ENCODE peak calls at places on chromosome 19, in eight cellular contexts. One of them, this sample, is unnamed.

GRCh38 chr19:54653181-54653809 is 9.5 kb upstream of the LILRB4 start:
- DNase-seq in right cardiac atrium: no peak
- DNase-seq in stimulated activated CD4-positive, alpha-beta T cell treated with anti-CD3 and anti-CD28 coated beads, TNF-alpha, amount 100 ng/mL, for 48 hours: no peak
- DNase-seq in dorsolateral prefrontal cortex: no peak
- DNase-seq in ELF-1: no peak
- DNase-seq in A549: peak; percentile 67
- DNase-seq in GM06990: no peak
- DNase-seq in activated CD8-positive, alpha-beta T cell treated with anti-CD3 and anti-CD28 coated beads, Interleukin-2, amount 10 ng/mL, durations not matched to agents 7 days and 5 days: no peak
- DNase-seq in this sample: peak; percentile 46

GRCh38 chr19:50449236-50449899 is 16.7 kb downstream of the MYBPC2 start:
- DNase-seq in stimulated activated CD4-positive, alpha-beta T cell treated with anti-CD3 and anti-CD28 coated beads, TNF-alpha, amount 100 ng/mL, for 48 hours: no peak
- DNase-seq in GM06990: no peak
- DNase-seq in A549: no peak
- DNase-seq in ELF-1: no peak
- DNase-seq in activated CD8-positive, alpha-beta T cell treated with anti-CD3 and anti-CD28 coated beads, Interleukin-2, amount 10 ng/mL, durations not matched to agents 7 days and 5 days: no peak
- DNase-seq in dorsolateral prefrontal cortex: no peak
- DNase-seq in right cardiac atrium: no peak
- DNase-seq in this sample: no peak

GRCh38 chr19:38739440-38740251 is 4.6 kb downstream of the CAPN12 start:
- DNase-seq in stimulated activated CD4-positive, alpha-beta T cell treated with anti-CD3 and anti-CD28 coated beads, TNF-alpha, amount 100 ng/mL, for 48 hours: no peak
- DNase-seq in GM06990: no peak
- DNase-seq in right cardiac atrium: no peak
- DNase-seq in ELF-1: peak; percentile 1
- DNase-seq in A549: no peak
- DNase-seq in dorsolateral prefrontal cortex: no peak
- DNase-seq in activated CD8-positive, alpha-beta T cell treated with anti-CD3 and anti-CD28 coated beads, Interleukin-2, amount 10 ng/mL, durations not matched to agents 7 days and 5 days: peak; percentile 48
- DNase-seq in this sample: no peak

GRCh38 chr19:9936151-9937000 is at the start of gene OLFM2:
- DNase-seq in right cardiac atrium: peak; percentile 76
- DNase-seq in ELF-1: no peak
- DNase-seq in A549: no peak
- DNase-seq in activated CD8-positive, alpha-beta T cell treated with anti-CD3 and anti-CD28 coated beads, Interleukin-2, amount 10 ng/mL, durations not matched to agents 7 days and 5 days: no peak
- DNase-seq in GM06990: no peak
- DNase-seq in stimulated activated CD4-positive, alpha-beta T cell treated with anti-CD3 and anti-CD28 coated beads, TNF-alpha, amount 100 ng/mL, for 48 hours: no peak
- DNase-seq in dorsolateral prefrontal cortex: no peak
- DNase-seq in this sample: no peak

GRCh38 chr19:6683971-6684370 is 14.0 kb upstream of the TNFSF14 start:
- DNase-seq in stimulated activated CD4-positive, alpha-beta T cell treated with anti-CD3 and anti-CD28 coated beads, TNF-alpha, amount 100 ng/mL, for 48 hours: no peak
- DNase-seq in ELF-1: no peak
- DNase-seq in right cardiac atrium: no peak
- DNase-seq in GM06990: no peak
- DNase-seq in dorsolateral prefrontal cortex: no peak
- DNase-seq in A549: no peak
- DNase-seq in activated CD8-positive, alpha-beta T cell treated with anti-CD3 and anti-CD28 coated beads, Interleukin-2, amount 10 ng/mL, durations not matched to agents 7 days and 5 days: no peak
- DNase-seq in this sample: no peak

GRCh38 chr19:2812414-2813234 is 7.0 kb upstream of the ZNF554 start:
- DNase-seq in A549: no peak
- DNase-seq in GM06990: no peak
- DNase-seq in activated CD8-positive, alpha-beta T cell treated with anti-CD3 and anti-CD28 coated beads, Interleukin-2, amount 10 ng/mL, durations not matched to agents 7 days and 5 days: no peak
- DNase-seq in dorsolateral prefrontal cortex: no peak
- DNase-seq in right cardiac atrium: peak; percentile 40
- DNase-seq in stimulated activated CD4-positive, alpha-beta T cell treated with anti-CD3 and anti-CD28 coated beads, TNF-alpha, amount 100 ng/mL, for 48 hours: no peak
- DNase-seq in ELF-1: no peak
- DNase-seq in this sample: no peak

GRCh38 chr19:44807162-44807561 is 1.7 kb upstream of the BCAM start:
- DNase-seq in GM06990: no peak
- DNase-seq in stimulated activated CD4-positive, alpha-beta T cell treated with anti-CD3 and anti-CD28 coated beads, TNF-alpha, amount 100 ng/mL, for 48 hours: no peak
- DNase-seq in dorsolateral prefrontal cortex: no peak
- DNase-seq in A549: peak; percentile 79
- DNase-seq in activated CD8-positive, alpha-beta T cell treated with anti-CD3 and anti-CD28 coated beads, Interleukin-2, amount 10 ng/mL, durations not matched to agents 7 days and 5 days: no peak
- DNase-seq in right cardiac atrium: peak; percentile 28
- DNase-seq in ELF-1: peak; percentile 45
- DNase-seq in this sample: no peak

GRCh38 chr19:48341006-48341405 is 15.7 kb downstream of the EMP3 start:
- DNase-seq in A549: no peak
- DNase-seq in activated CD8-positive, alpha-beta T cell treated with anti-CD3 and anti-CD28 coated beads, Interleukin-2, amount 10 ng/mL, durations not matched to agents 7 days and 5 days: no peak
- DNase-seq in dorsolateral prefrontal cortex: peak; percentile 80
- DNase-seq in right cardiac atrium: no peak
- DNase-seq in ELF-1: no peak
- DNase-seq in stimulated activated CD4-positive, alpha-beta T cell treated with anti-CD3 and anti-CD28 coated beads, TNF-alpha, amount 100 ng/mL, for 48 hours: no peak
- DNase-seq in GM06990: no peak
- DNase-seq in this sample: no peak

GRCh38 chr19:5929646-5930045 is 15.6 kb downstream of the CAPS start:
- DNase-seq in ELF-1: no peak
- DNase-seq in right cardiac atrium: peak; percentile 49
- DNase-seq in GM06990: no peak
- DNase-seq in dorsolateral prefrontal cortex: no peak
- DNase-seq in activated CD8-positive, alpha-beta T cell treated with anti-CD3 and anti-CD28 coated beads, Interleukin-2, amount 10 ng/mL, durations not matched to agents 7 days and 5 days: no peak
- DNase-seq in A549: no peak
- DNase-seq in stimulated activated CD4-positive, alpha-beta T cell treated with anti-CD3 and anti-CD28 coated beads, TNF-alpha, amount 100 ng/mL, for 48 hours: no peak
- DNase-seq in this sample: no peak

GRCh38 chr19:49712397-49712859 is 21.5 kb downstream of the CPT1C start:
- DNase-seq in A549: peak; percentile 86
- DNase-seq in dorsolateral prefrontal cortex: no peak
- DNase-seq in right cardiac atrium: peak; percentile 72
- DNase-seq in stimulated activated CD4-positive, alpha-beta T cell treated with anti-CD3 and anti-CD28 coated beads, TNF-alpha, amount 100 ng/mL, for 48 hours: no peak
- DNase-seq in ELF-1: peak; percentile 96
- DNase-seq in GM06990: peak; percentile 28
- DNase-seq in activated CD8-positive, alpha-beta T cell treated with anti-CD3 and anti-CD28 coated beads, Interleukin-2, amount 10 ng/mL, durations not matched to agents 7 days and 5 days: no peak
- DNase-seq in this sample: no peak